ENCODE peak calls at places on chromosomes 16 and 17, in seven cellular contexts. J, O, X, D, W, G and H are unnamed samples.

GRCh38 chr16:69917739-69918138 is 33.4 kb upstream of the CLEC18A start:
- DNase-seq in J (peak; percentile 54), O (peak; percentile 92), X (peak; percentile 94), D (no peak), W (peak; percentile 99), G (peak; percentile 98), H (peak; percentile 95)

GRCh38 chr17:6643460-6644125 is 2.7 kb downstream of the TXNDC17 start:
- DNase-seq in J (no peak), O (no peak), X (no peak), D (no peak), W (peak; percentile 66), G (no peak), H (peak; percentile 81)

GRCh38 chr16:64969221-64969620 is 152.6 kb downstream of the CDH11 start:
- DNase-seq in J (no peak), O (no peak), X (no peak), D (no peak), W (peak; percentile 16), G (peak; percentile 39), H (peak; percentile 61)

GRCh38 chr16:21565816-21566669 is 33.3 kb upstream of the METTL9 start:
- DNase-seq in J (no peak), O (no peak), X (no peak), D (peak; percentile 55), W (no peak), G (no peak), H (no peak)

GRCh38 chr16:57001026-57001669 is 11.8 kb downstream of the NLRC5 start:
- DNase-seq in J (no peak), O (no peak), X (no peak), D (no peak), W (no peak), G (no peak), H (no peak)

GRCh38 chr16:11494433-11494832 is 92.3 kb downstream of the LITAF start:
- DNase-seq in J (no peak), O (peak; percentile 69), X (no peak), D (no peak), W (no peak), G (no peak), H (no peak)

GRCh38 chr16:71846443-71846842 is 667 bp downstream of the ATXN1L start:
- DNase-seq in J (no peak), O (peak; percentile 65), X (no peak), D (no peak), W (no peak), G (peak; percentile 29), H (peak; percentile 38)

GRCh38 chr17:55845385-55845784 is 94.5 kb downstream of the PCTP start:
- DNase-seq in J (peak; percentile 47), O (peak; percentile 93), X (peak; percentile 74), D (no peak), W (peak; percentile 20), G (peak; percentile 40), H (peak; percentile 24)

GRCh38 chr17:62822080-62822904 is 14.2 kb upstream of the MARCHF10 start:
- DNase-seq in J (no peak), O (peak; percentile 35), X (no peak), D (no peak), W (no peak), G (peak; percentile 75), H (peak; percentile 59)

GRCh38 chr17:18261146-18261515 is 669 bp downstream of the MIEF2 start:
- DNase-seq in J (peak; percentile 92), O (peak; percentile 81), X (peak; percentile 88), D (no peak), W (peak; percentile 44), G (peak; percentile 39), H (peak; percentile 38)

GRCh38 chr16:57720142-57720575 is 15.4 kb upstream of the KATNB1 start:
- DNase-seq in J (peak; percentile 52), O (peak; percentile 82), X (no peak), D (peak; percentile 77), W (peak; percentile 50), G (peak; percentile 75), H (peak; percentile 55)

GRCh38 chr16:19238386-19238785 is 47.1 kb upstream of the CLEC19A start:
- DNase-seq in J (no peak), O (no peak), X (no peak), D (no peak), W (no peak), G (no peak), H (no peak)

GRCh38 chr17:44354582-44355309 is 8.9 kb downstream of the FAM171A2 start:
- DNase-seq in J (no peak), O (peak; percentile 96), X (no peak), D (peak; percentile 24), W (no peak), G (no peak), H (no peak)

GRCh38 chr16:57147381-57148191 is 38.3 kb downstream of the PSME3IP1 start:
- DNase-seq in J (no peak), O (peak; percentile 46), X (no peak), D (peak; percentile 58), W (peak; percentile 46), G (peak; percentile 41), H (peak; percentile 36)

GRCh38 chr17:11986939-11987329 is 10.3 kb downstream of the ZNF18 start:
- DNase-seq in J (no peak), O (no peak), X (no peak), D (no peak), W (peak; percentile 60), G (peak; percentile 73), H (peak; percentile 57)

GRCh38 chr17:50806141-50806643 is 29.2 kb upstream of the WFIKKN2 start:
- DNase-seq in J (no peak), O (peak; percentile 86), X (no peak), D (no peak), W (peak; percentile 20), G (peak; percentile 73), H (no peak)

GRCh38 chr16:51243836-51244483 is 92.9 kb upstream of the SALL1 start:
- DNase-seq in J (no peak), O (no peak), X (peak; percentile 29), D (no peak), W (peak; percentile 16), G (peak; percentile 24), H (peak; percentile 5)

GRCh38 chr17:80474933-80475915 is 1.2 kb downstream of the NPTX1 start:
- DNase-seq in J (no peak), O (peak; percentile 80), X (no peak), D (no peak), W (no peak), G (no peak), H (no peak)

GRCh38 chr17:61904094-61904710 is 23.6 kb downstream of the INTS2 start:
- DNase-seq in J (no peak), O (no peak), X (no peak), D (no peak), W (no peak), G (no peak), H (no peak)

GRCh38 chr17:51653902-51654301 is 393.6 kb downstream of the UTP18 start:
- DNase-seq in J (no peak), O (peak; percentile 83), X (no peak), D (no peak), W (no peak), G (no peak), H (no peak)

GRCh38 chr17:83147285-83147684 is 67.9 kb downstream of the METRNL start:
- DNase-seq in J (no peak), O (no peak), X (no peak), D (no peak), W (no peak), G (no peak), H (no peak)

DNA sequence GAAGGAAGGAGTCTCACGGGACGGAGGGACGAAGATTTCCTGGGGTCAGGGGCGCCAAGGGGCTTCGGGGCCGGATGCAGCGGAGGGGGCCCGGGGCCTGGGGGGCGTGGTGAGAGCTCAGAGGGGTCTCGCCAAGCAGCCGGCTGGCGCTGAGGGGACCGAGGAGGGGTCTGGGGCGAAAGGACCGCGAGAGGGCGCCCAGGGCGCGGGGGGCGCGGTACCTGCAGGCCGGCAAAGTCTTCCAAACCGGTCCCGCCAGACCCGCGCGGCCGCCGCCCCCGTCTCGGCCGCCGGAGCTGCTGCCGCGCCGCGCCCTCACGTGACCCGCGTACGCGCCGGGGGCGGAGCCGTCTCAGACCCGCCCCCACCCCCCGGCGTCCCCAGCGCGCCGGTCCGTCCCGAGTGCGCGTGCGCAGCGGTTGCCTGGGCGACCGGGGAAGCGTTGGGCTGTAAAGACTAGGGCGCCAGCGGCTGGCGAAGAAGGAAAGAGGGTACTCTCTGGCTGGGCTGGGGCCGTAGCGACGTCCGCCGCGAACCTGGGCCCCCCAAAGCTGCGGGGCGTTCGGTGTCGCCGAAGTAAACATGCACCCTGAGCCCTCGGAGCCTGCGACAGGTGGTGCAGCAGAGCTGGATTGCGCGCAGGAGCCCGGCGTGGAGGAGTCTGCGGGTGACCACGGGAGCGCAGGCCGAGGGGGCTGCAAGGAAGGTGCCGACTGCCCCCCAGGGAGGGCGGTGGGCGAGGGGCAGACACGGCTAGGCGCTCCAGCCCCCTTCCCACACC is at the start of the genes DNAAF1 and HSDL1:
- DNase-seq in J (peak; percentile 91), O (peak; percentile 98), X (peak; percentile 90), D (peak; percentile 83), W (peak; percentile 73), G (peak; percentile 88), H (peak; percentile 83)
- TF ChIP-seq CTCF in J (no peak), O (peak; percentile 57), X (no peak), D (no peak), W (no peak), G (no peak), H (no peak)

GRCh38 chr16:77336637-77337036 is 98.2 kb downstream of the ADAMTS18 start:
- DNase-seq in J (no peak), O (peak; percentile 57), X (no peak), D (no peak), W (no peak), G (peak; percentile 13), H (no peak)

GRCh38 chr16:77335652-77336234 is 99.1 kb downstream of the ADAMTS18 start:
- DNase-seq in J (no peak), O (peak; percentile 66), X (no peak), D (no peak), W (no peak), G (no peak), H (no peak)

GRCh38 chr16:77330332-77331043 is 104.3 kb downstream of the ADAMTS18 start:
- DNase-seq in J (no peak), O (peak; percentile 59), X (no peak), D (no peak), W (no peak), G (no peak), H (no peak)

GRCh38 chr16:77331802-77332586 is 102.8 kb downstream of the ADAMTS18 start:
- DNase-seq in J (no peak), O (no peak), X (no peak), D (no peak), W (no peak), G (no peak), H (no peak)

GRCh38 chr16:77332792-77333191 is 102.0 kb downstream of the ADAMTS18 start:
- DNase-seq in J (no peak), O (no peak), X (no peak), D (no peak), W (no peak), G (peak; percentile 47), H (no peak)
- H3K4me3 ChIP-seq in J (no peak overlapping the region), O (no peak overlapping the region), X (no peak overlapping the region), D (no peak overlapping the region), W (no peak overlapping the region), G (no peak overlapping the region), H (no peak overlapping the region)

DNA sequence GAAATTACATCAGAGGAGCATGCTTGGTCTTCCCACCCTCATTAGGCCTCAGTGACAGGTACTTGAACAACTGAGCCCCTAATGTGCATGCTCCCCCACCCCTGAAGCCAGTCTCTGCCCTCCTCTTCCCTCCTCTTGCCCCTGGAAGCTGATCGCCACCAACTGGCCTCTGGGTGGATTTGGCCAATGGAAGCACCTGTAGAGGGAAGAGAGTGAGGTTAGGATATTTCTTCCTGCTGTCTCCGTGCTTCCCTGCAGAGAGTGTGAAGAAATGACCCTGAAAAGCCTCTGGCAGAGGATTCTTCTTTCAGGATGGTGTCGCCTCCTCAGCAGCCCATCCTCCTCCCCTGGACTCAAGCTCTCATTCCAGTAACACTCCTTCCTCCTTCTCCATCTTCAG is 5.9 kb upstream of the CBLN1 start:
- DNase-seq in J (no peak), O (peak; percentile 83), X (no peak), D (no peak), W (no peak), G (no peak), H (no peak)
- TF ChIP-seq CTCF in J (no peak), O (peak; percentile 34), X (no peak), D (no peak), W (no peak), G (no peak), H (no peak)

GRCh38 chr16:67245189-67245585 is 2.1 kb downstream of the FHOD1 start:
- DNase-seq in J (no peak), O (no peak), X (no peak), D (no peak), W (no peak), G (no peak), H (no peak)
- H3K4me3 ChIP-seq in J (no peak overlapping the region), O (peak overlapping the region; percentile 89), X (peak overlapping the region; percentile 86), D (no peak overlapping the region), W (no peak overlapping the region), G (no peak overlapping the region), H (peak overlapping the region; percentile 82)